ENCODE peak calls at places on chromosomes 4 and X, in nine cellular contexts. K, A, V, J, E, N, X, Z and T are unnamed samples.

GRCh38 chrX:20362268-20363002 is 95.7 kb upstream of the RPS6KA3 start:
- DNase-seq in E (no peak), J (peak), X (no peak), V (peak), A (no peak), N (no peak), Z (peak), K (peak), T (no peak)

GRCh38 chr4:118005883-118006282 is 28.4 kb upstream of the NDST3 start:
- DNase-seq in A (no peak), X (no peak), Z (no peak), N (no peak), E (no peak), J (no peak), K (no peak), V (no peak), T (no peak)

GRCh38 chrX:21047034-21047455 is 327.2 kb upstream of the CNKSR2 start:
- DNase-seq in Z (no peak), K (no peak), X (no peak), A (no peak), E (no peak), J (no peak), V (no peak), N (peak), T (no peak)

GRCh38 chr4:71456841-71457240 is 118.0 kb downstream of the SLC4A4 start:
- DNase-seq in N (no peak), V (no peak), A (no peak), K (peak), X (no peak), E (no peak), J (peak), Z (peak), T (no peak)

GRCh38 chr4:41977709-41978108 is 3.8 kb upstream of the DCAF4L1 start:
- DNase-seq in J (peak), A (no peak), K (peak), V (no peak), N (no peak), Z (no peak), E (no peak), X (no peak), T (no peak)

GRCh38 chr4:183147191-183147590 is 48.1 kb downstream of the WWC2 start:
- DNase-seq in X (peak), N (no peak), K (peak), E (no peak), A (no peak), V (no peak), J (no peak), Z (no peak), T (no peak)

GRCh38 chrX:11499076-11500044 is 166.4 kb downstream of the ARHGAP6 start:
- DNase-seq in V (no peak), Z (no peak), E (no peak), N (no peak), J (peak), A (no peak), K (peak), X (no peak), T (no peak)

GRCh38 chrX:51851507-51852085 is 41.8 kb upstream of the MAGED1 start:
- DNase-seq in K (no peak), J (no peak), A (no peak), V (no peak), E (no peak), X (no peak), N (no peak), Z (no peak), T (no peak)

GRCh38 chr4:128385683-128386304 is 98.2 kb upstream of the PGRMC2 start:
- DNase-seq in K (peak), X (peak), E (no peak), A (no peak), V (peak), N (no peak), Z (no peak), J (peak), T (no peak)